ENCODE peak calls at places on chromosomes 12 and 14, in eight cellular contexts. V is IMR-90, I is heart left ventricle, Q is thyroid gland, A is lower leg skin, Z is prostate gland, U is esophagus squamous epithelium, L is K562. X is an unnamed sample.

GRCh38 chr14:71610149-71610548 is 322.1 kb upstream of the RGS6 start:
- DNase-seq in I (no peak), Q (no peak), V (no peak), L (no peak), U (no peak), A (no peak), Z (no peak), X (no peak)

GRCh38 chr12:16387919-16388318 is 40.5 kb downstream of the MGST1 start:
- DNase-seq in Q (no peak), V (no peak), A (no peak), L (no peak), U (no peak), Z (no peak), I (no peak), X (no peak)

GRCh38 chr12:16939871-16940306 is 333.9 kb upstream of the LMO3 start:
- DNase-seq in Q (peak), I (no peak), L (peak), A (no peak), U (no peak), Z (no peak), V (peak), X (peak)

GRCh38 chr12:51389302-51389999 is 1.8 kb downstream of the GALNT6 start:
- DNase-seq in Z (no peak), Q (no peak), V (peak), L (peak), A (no peak), U (no peak), I (no peak), X (peak)

GRCh38 chr12:91819132-91819447 is 326.6 kb downstream of the BTG1 start:
- DNase-seq in Q (no peak), A (peak), I (no peak), L (no peak), U (no peak), V (no peak), Z (peak), X (no peak)

GRCh38 chr14:53023325-53023724 is 72.5 kb upstream of the FERMT2 start:
- DNase-seq in U (no peak), A (no peak), L (no peak), V (no peak), Q (no peak), I (no peak), Z (no peak), X (no peak)

GRCh38 chr12:69623970-69624369 is 13.3 kb upstream of the LRRC10 start:
- DNase-seq in U (no peak), V (peak), L (peak), A (peak), Q (no peak), I (peak), Z (no peak), X (no peak)

GRCh38 chr12:112482734-112483133 is 64.0 kb downstream of the PTPN11 start:
- DNase-seq in A (no peak), V (no peak), L (no peak), Q (no peak), I (no peak), Z (no peak), U (no peak), X (no peak)

GRCh38 chr14:98956616-98957015 is 315.4 kb downstream of the BCL11B start:
- DNase-seq in Z (no peak), A (peak), Q (no peak), U (no peak), I (no peak), V (no peak), L (no peak), X (no peak)

GRCh38 chr12:19683178-19683927 is 244.1 kb downstream of the AEBP2 start:
- DNase-seq in V (peak), U (no peak), A (no peak), L (no peak), Q (no peak), I (no peak), Z (no peak), X (peak)

GRCh38 chr12:95258146-95258545 is 40.5 kb downstream of the VEZT start:
- DNase-seq in A (no peak), Z (no peak), I (no peak), L (no peak), U (no peak), Q (no peak), V (peak), X (peak)

GRCh38 chr12:1878214-1878613 is 40.2 kb downstream of the CACNA2D4 start:
- DNase-seq in L (no peak), V (no peak), A (peak), Q (no peak), Z (no peak), U (no peak), I (no peak), X (no peak)

GRCh38 chr12:48997719-48998496 is 1.3 kb downstream of the DDN start:
- DNase-seq in A (peak), V (no peak), Q (no peak), U (no peak), Z (no peak), L (peak), I (no peak), X (no peak)

GRCh38 chr14:76811561-76811960 is 1.1 kb downstream of the ANGEL1 start:
- DNase-seq in U (no peak), L (no peak), A (no peak), V (peak), I (no peak), Z (no peak), Q (no peak), X (no peak)

GRCh38 chr14:50794063-50794645 is 36.8 kb downstream of the NIN start:
- DNase-seq in U (no peak), Q (no peak), V (no peak), Z (no peak), A (no peak), L (no peak), I (no peak), X (no peak)

GRCh38 chr14:57502581-57503254 is 9.1 kb upstream of the CCDC198 start:
- DNase-seq in Z (no peak), L (no peak), Q (peak), A (no peak), V (no peak), U (no peak), I (peak), X (no peak)

GRCh38 chr12:105419606-105420005 is 89.1 kb downstream of the C12orf75 start:
- DNase-seq in V (no peak), L (no peak), A (no peak), Z (no peak), U (no peak), Q (no peak), I (no peak), X (no peak)

GRCh38 chr12:6444031-6444430 is 724 bp upstream of the CD27 start:
- DNase-seq in I (no peak), Z (no peak), U (no peak), Q (no peak), A (no peak), V (no peak), L (no peak), X (no peak)

GRCh38 chr12:40054554-40055226 is 51.2 kb downstream of the SLC2A13 start:
- DNase-seq in A (no peak), Q (no peak), Z (no peak), V (peak), L (no peak), I (no peak), U (no peak), X (peak)

GRCh38 chr12:111846016-111846415 is 4.0 kb downstream of the MAPKAPK5 start:
- DNase-seq in I (no peak), A (no peak), L (no peak), V (no peak), U (no peak), Q (no peak), Z (no peak), X (no peak)

GRCh38 chr14:94363171-94363624 is 25.2 kb downstream of the SERPINA1 start:
- DNase-seq in A (peak), Q (no peak), V (no peak), I (no peak), Z (no peak), L (no peak), U (no peak), X (no peak)

GRCh38 chr14:55120466-55121144 is 8.4 kb upstream of the LGALS3 start:
- DNase-seq in A (no peak), V (no peak), I (no peak), U (no peak), Q (no peak), L (no peak), Z (no peak), X (no peak)

GRCh38 chr12:120759591-120760348 is 34.1 kb downstream of the ACADS start:
- DNase-seq in U (no peak), Q (no peak), I (no peak), V (no peak), Z (no peak), A (peak), L (no peak), X (no peak)

GRCh38 chr12:89857652-89858274 is 149.1 kb upstream of the ATP2B1 start:
- DNase-seq in I (no peak), L (no peak), V (no peak), U (no peak), A (no peak), Z (no peak), Q (no peak), X (no peak)

GRCh38 chr12:64610660-64611429 is 550 bp downstream of the RASSF3 start:
- DNase-seq in Q (peak), L (peak), A (peak), U (no peak), V (peak), Z (peak), I (peak), X (peak)

GRCh38 chr14:101008196-101008595 is 104.7 kb upstream of the RTL1 start:
- DNase-seq in V (no peak), I (no peak), U (no peak), Q (no peak), A (peak), L (no peak), Z (peak), X (no peak)

GRCh38 chr14:86799244-86799647 is 1193.7 kb downstream of the GALC start:
- DNase-seq in U (no peak), A (no peak), V (peak), Q (no peak), Z (no peak), I (no peak), L (no peak), X (no peak)

GRCh38 chr12:13661005-13661887 is 320.2 kb downstream of the GRIN2B start:
- DNase-seq in V (peak), Z (peak), Q (peak), L (peak), A (no peak), I (peak), U (no peak), X (peak)

GRCh38 chr14:68397371-68397779 is 395.5 kb downstream of the ZFP36L1 start:
- DNase-seq in L (no peak), A (peak), U (peak), I (peak), Q (peak), Z (no peak), V (no peak), X (no peak)

GRCh38 chr12:132946507-132946820 is 9.6 kb downstream of the ZNF605 start:
- DNase-seq in I (no peak), Z (no peak), L (no peak), V (no peak), U (no peak), Q (no peak), A (no peak), X (no peak)

GRCh38 chr14:106107703-106108102 is 581.3 kb downstream of the TMEM121 start:
- DNase-seq in A (no peak), I (no peak), Q (no peak), Z (no peak), L (no peak), U (no peak), V (no peak), X (no peak)

GRCh38 chr12:93107514-93107942 is 178.4 kb upstream of the EEA1 start:
- DNase-seq in Z (no peak), I (no peak), Q (no peak), A (no peak), V (peak), L (no peak), U (no peak), X (no peak)

GRCh38 chr14:54713364-54713763 is 146.4 kb downstream of the SAMD4A start:
- DNase-seq in Z (no peak), L (no peak), I (no peak), Q (no peak), V (peak), U (no peak), A (no peak), X (no peak)

GRCh38 chr14:103522649-103523582 is at the start of gene CKB:
- DNase-seq in L (peak), Z (peak), I (peak), Q (peak), A (peak), V (peak), U (no peak), X (no peak)
- TF ChIP-seq POLR2A in L (no peak), Z (peak), I (peak), Q (peak), A (no peak), V (peak), U (peak), X (peak)

GRCh38 chr14:21308479-21309237 is 28.8 kb downstream of the RPGRIP1 start:
- DNase-seq in Z (peak), U (peak), A (peak), L (peak), V (peak), Q (peak), I (peak), X (no peak)
- TF ChIP-seq POLR2A in Z (peak), U (peak), A (no peak), L (peak), V (no peak), Q (no peak), I (peak), X (no peak)

DNA sequence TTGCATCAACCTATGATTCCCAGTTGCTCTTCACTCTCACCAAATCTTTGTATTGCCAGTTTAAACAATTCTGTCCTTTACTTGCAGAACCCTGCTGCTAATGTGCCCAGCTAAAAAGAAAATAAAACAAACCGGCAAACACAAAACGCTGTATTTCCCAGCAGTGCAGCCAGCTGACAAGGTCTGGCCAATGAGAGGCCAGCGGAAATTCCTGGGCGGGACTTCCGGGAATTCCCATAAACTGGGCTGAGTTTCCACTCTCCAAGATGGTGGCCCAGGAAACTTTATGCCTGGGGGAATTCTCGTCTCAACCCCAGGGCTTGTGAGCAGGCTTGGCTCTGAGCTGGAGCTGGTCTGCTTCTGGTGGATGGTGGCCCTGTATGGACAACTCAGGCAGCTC is 807.3 kb upstream of the TMEM132C start:
- DNase-seq in A (no peak), V (no peak), L (no peak), U (no peak), Z (no peak), Q (no peak), I (no peak), X (peak)
- TF ChIP-seq POLR2A in A (no peak), V (no peak), L (no peak), U (no peak), Z (no peak), Q (no peak), I (no peak), X (no peak)

DNA sequence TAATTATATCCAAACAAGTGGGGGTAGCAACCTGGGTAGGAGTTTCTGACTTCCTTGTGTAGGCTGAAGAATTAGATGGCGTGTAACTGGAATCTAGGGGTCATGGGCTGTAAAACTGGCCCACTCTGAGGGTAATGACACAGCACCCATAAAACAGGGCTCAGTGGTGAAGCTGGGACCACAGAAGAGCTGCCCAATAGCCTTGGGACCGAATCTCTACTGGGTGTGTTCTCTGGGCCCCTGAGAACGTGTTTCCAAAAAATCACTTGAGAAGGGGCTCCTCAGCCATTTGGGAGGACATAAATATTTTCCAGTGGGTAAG is 3.7 kb downstream of the RNASE8 start:
- DNase-seq in L (no peak), I (no peak), V (no peak), Q (no peak), A (no peak), Z (no peak), U (no peak), X (no peak)
- TF ChIP-seq POLR2A in L (no peak), I (no peak), V (no peak), Q (no peak), A (no peak), Z (no peak), U (no peak), X (no peak)

GRCh38 chr12:24902521-24903304 is 46.2 kb downstream of the BCAT1 start:
- DNase-seq in Q (peak), Z (no peak), I (peak), U (no peak), A (peak), V (no peak), L (no peak), X (no peak)
- TF ChIP-seq POLR2A in Q (no peak), Z (no peak), I (no peak), U (no peak), A (no peak), V (no peak), L (no peak), X (no peak)

GRCh38 chr12:107440596-107440995 is 245.0 kb upstream of the PWP1 start:
- DNase-seq in L (no peak), U (no peak), V (no peak), Q (no peak), A (no peak), Z (no peak), I (no peak), X (no peak)
- TF ChIP-seq POLR2A in L (no peak), U (no peak), V (no peak), Q (no peak), A (no peak), Z (no peak), I (no peak), X (no peak)

GRCh38 chr14:23164949-23165348 is 18.5 kb downstream of the SLC7A8 start:
- DNase-seq in A (peak), L (no peak), U (no peak), Q (no peak), I (no peak), Z (no peak), V (no peak), X (no peak)

GRCh38 chr14:23162800-23163199 is 20.7 kb downstream of the SLC7A8 start:
- DNase-seq in I (no peak), Z (no peak), L (no peak), Q (no peak), V (no peak), A (peak), U (no peak), X (no peak)

GRCh38 chr14:23163830-23164229 is 19.6 kb downstream of the SLC7A8 start:
- DNase-seq in Q (no peak), Z (no peak), L (no peak), I (no peak), U (no peak), V (no peak), A (peak), X (no peak)

GRCh38 chr14:23162005-23162404 is 21.5 kb downstream of the SLC7A8 start:
- DNase-seq in Z (no peak), A (peak), I (no peak), L (no peak), V (no peak), U (no peak), Q (no peak), X (no peak)

GRCh38 chr14:23164250-23164649 is 19.2 kb downstream of the SLC7A8 start:
- DNase-seq in V (no peak), U (no peak), A (peak), Q (no peak), I (no peak), L (no peak), Z (no peak), X (no peak)
- TF ChIP-seq POLR2A in V (no peak), U (no peak), A (no peak), Q (no peak), I (no peak), L (no peak), Z (no peak), X (no peak)

GRCh38 chr14:103056322-103057027 is 874 bp downstream of the CDC42BPB start:
- DNase-seq in A (peak), U (no peak), Q (peak), Z (no peak), L (peak), I (peak), V (peak), X (peak)
- TF ChIP-seq POLR2A in A (no peak), U (peak), Q (no peak), Z (no peak), L (no peak), I (no peak), V (peak), X (peak)

GRCh38 chr14:90381011-90381790 is 15.6 kb upstream of the CALM1 start:
- DNase-seq in Z (peak), U (no peak), A (no peak), I (peak), L (no peak), V (no peak), Q (peak), X (no peak)
- TF ChIP-seq POLR2A in Z (no peak), U (no peak), A (no peak), I (no peak), L (no peak), V (no peak), Q (no peak), X (no peak)

DNA sequence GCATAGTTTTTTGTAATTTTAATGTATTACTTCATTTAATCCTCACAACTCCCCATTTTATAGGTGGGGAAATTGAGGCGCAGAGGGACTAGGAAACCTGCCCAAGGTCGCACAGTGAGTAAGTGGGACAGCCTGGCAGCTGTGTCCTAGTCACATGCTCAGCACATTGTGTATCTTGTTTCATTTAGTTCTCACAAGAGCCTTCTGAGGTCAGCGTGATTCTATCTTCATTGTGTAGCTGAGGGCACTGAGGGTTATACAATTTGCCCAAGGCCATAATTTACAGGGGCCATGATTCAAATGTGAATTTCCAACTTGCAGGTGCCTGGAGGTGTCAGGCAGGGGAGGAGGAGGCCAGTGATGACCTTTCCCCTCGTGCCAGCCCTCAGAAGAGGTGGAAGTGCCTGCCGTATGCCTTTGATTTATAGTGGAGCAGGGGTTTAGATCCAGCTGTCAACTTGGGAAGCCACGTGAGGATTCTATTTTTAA is 30.3 kb upstream of the SMOC1 start:
- DNase-seq in V (no peak), Z (no peak), I (no peak), L (no peak), A (no peak), U (no peak), Q (no peak), X (no peak)
- TF ChIP-seq POLR2A in V (no peak), Z (no peak), I (no peak), L (no peak), A (no peak), U (no peak), Q (no peak), X (no peak)

X was measured in H54.